ENCODE peak calls at places on chromosomes 13 and 19, in six cellular contexts. W is mammary epithelial cell, V is IMR-90, A is adrenal gland, T is pancreas, Q is astrocyte. H is an unnamed sample. For H3K36me3, the result is how much of the 10 kb centered on the place peaks cover.

GRCh38 chr13:68982961-68983619 is 1124.5 kb upstream of the ATXN8OS start:
- DNase-seq in W (no peak), A (no peak), V (no peak), T (no peak), Q (no peak), H (no peak)

GRCh38 chr19:35040826-35041547 is 534 bp upstream of the HPN start:
- DNase-seq in A (peak), T (peak), W (no peak), V (no peak), Q (no peak), H (peak)

GRCh38 chr19:7067716-7068115 is 1.8 kb upstream of the ZNF557 start:
- DNase-seq in A (no peak), V (peak), W (no peak), T (no peak), Q (peak), H (no peak)

GRCh38 chr19:2270572-2271515 is 11.1 kb downstream of the PEAK3 start:
- DNase-seq in Q (peak), V (peak), W (peak), A (peak), T (peak), H (peak)

GRCh38 chr13:29474991-29475390 is 120.5 kb downstream of the SLC7A1 start:
- DNase-seq in Q (peak), T (no peak), A (no peak), V (peak), W (no peak), H (no peak)

GRCh38 chr19:35357867-35358573 is at the start of gene FFAR3:
- DNase-seq in A (peak), Q (no peak), V (peak), W (no peak), T (peak), H (no peak)

GRCh38 chr13:89455741-89456140 is 1784.6 kb downstream of the SLITRK5 start:
- DNase-seq in A (no peak), T (no peak), Q (peak), V (no peak), W (peak), H (no peak)

GRCh38 chr13:49540552-49540951 is 44.8 kb downstream of the PHF11 start:
- DNase-seq in V (peak), W (no peak), T (no peak), A (no peak), Q (peak), H (no peak)

GRCh38 chr19:18804643-18805042 is 13.5 kb upstream of the COMP start:
- DNase-seq in Q (no peak), W (no peak), V (no peak), T (no peak), A (no peak), H (no peak)

GRCh38 chr19:50649433-50650391 is at the start of gene C19orf81:
- DNase-seq in W (no peak), Q (no peak), T (no peak), A (no peak), V (peak), H (no peak)

GRCh38 chr13:114282143-114282685 is 813 bp downstream of the UPF3A start:
- DNase-seq in V (peak), W (peak), Q (no peak), T (peak), A (peak), H (peak)

GRCh38 chr19:47155141-47155540 is 24.5 kb downstream of the SAE1 start:
- DNase-seq in Q (no peak), W (no peak), V (no peak), T (no peak), A (peak), H (peak)

GRCh38 chr13:50580684-50581305 is 262.7 kb downstream of the DLEU7 start:
- DNase-seq in T (no peak), Q (peak), W (no peak), A (no peak), V (peak), H (no peak)

GRCh38 chr19:41352279-41352608 is 1.5 kb downstream of the TGFB1 start:
- DNase-seq in W (no peak), Q (no peak), A (no peak), V (no peak), T (no peak), H (no peak)

GRCh38 chr13:33174980-33175379 is 110.6 kb downstream of the STARD13 start:
- DNase-seq in A (no peak), W (no peak), V (peak), T (no peak), Q (peak), H (no peak)

GRCh38 chr13:84455143-84455905 is 573.0 kb upstream of the SLITRK1 start:
- DNase-seq in A (no peak), V (no peak), W (no peak), Q (no peak), T (no peak), H (no peak)

GRCh38 chr19:20423381-20424207 is 142.0 kb downstream of the ZNF737 start:
- DNase-seq in Q (peak), A (peak), V (peak), W (peak), T (peak), H (peak)

GRCh38 chr19:4199699-4200293 is 17.3 kb downstream of the ANKRD24 start:
- DNase-seq in A (no peak), Q (no peak), T (no peak), V (no peak), W (no peak), H (no peak)
- TF ChIP-seq CTCF in A (no peak), Q (no peak), T (no peak), V (no peak), W (peak), H (no peak)

GRCh38 chr13:102638741-102639140 is 42.0 kb downstream of the TPP2 start:
- DNase-seq in T (no peak), W (no peak), Q (no peak), A (no peak), V (no peak), H (no peak)
- H3K36me3 ChIP-seq in T (under half), W (half or more), Q (under half), A (half or more), V (under half), H (under half)

DNA sequence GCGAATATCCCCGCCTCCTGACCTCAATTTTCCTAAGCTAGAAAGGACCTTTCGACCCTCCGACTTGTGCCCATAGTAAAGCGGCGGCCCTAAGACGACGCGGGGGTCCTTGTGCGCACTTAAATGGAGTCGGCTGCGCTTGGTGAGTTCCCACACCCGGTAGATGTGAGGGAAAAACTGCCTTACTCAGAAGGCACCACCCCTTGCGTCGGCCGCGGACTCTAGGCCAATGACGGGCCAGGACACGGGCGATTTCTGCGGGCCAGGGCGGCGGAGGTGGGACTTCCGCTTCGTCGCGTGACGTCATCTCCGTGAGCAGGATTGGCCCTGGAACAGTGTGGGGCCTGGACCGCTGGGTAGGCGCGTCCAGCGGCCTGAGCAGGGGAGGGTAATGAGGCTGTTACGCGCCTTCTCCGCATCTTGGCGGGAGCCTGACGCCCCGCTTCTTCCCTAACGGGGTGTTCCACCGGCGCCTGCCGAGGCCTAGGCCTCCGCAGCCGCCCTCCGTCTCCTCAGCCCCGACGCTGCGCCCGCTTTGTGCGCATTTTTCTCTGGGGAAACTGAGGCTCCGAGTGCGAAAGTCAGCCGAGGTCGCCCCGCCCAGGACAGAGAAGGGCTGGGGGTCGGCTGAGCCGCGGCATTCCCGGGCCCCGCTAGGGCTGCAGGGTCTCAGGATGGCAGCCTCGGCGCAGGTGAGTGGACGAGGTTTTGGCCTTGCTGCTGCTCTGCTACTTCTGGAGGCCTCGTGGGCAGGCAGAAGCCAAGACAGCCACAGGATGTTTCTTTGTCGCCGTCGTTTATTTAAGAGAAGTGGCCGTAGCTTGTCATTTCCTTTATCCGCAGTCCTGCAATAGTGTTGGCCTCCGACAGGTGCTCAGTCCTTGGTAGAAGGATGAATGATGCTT is at the start of gene ZNF543:
- DNase-seq in Q (peak), W (peak), T (peak), A (peak), V (peak), H (peak)
- TF ChIP-seq CTCF in Q (no peak), W (peak), T (no peak), A (no peak), V (no peak), H (no peak)

DNA sequence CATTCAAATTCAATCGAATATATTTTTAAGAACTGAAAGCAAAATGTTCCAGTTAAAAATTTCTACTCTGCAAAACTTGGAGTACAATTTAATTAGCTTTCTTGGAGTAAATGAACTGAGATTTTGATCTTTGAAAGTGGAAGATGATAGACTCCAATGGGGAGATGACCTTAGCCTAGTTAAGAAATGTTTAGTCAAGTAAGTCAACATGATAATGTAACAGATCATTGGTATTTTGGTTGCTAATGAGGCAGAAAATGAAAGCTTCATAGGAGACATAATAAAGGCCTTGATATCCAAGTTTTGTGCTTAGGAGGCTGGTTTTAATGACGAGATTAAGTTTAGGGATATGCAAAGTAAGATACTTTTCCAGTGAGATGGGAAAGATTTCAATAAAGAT is 181.7 kb downstream of the ITGBL1 start:
- DNase-seq in T (no peak), V (no peak), Q (no peak), W (no peak), A (no peak), H (no peak)
- H3K36me3 ChIP-seq in T (under half), V (under half), Q (under half), W (under half), A (under half), H (under half)

DNA sequence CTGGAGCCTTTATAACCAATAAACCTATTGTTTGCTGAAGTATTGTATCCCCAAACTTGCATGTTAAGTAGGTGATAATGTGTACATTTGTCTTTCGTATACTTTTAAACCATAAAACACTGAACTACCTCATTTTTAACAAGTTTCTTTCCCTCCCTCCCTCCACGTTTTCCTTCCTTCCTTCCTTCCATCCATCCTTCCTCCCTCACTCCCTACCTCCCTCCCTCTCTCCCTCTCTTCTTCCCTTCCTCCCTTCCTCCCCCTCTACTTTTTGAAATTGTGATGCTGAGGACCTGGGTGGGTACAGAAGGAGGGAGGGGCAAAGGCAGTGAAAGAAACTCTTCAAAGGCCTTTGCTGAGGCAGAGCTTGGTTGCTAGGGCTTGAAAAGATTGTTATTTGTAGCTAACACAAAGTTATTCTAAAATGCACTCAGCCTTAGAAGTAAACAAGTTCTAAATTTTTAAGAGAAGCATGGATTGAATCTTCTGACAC is 343.6 kb upstream of the SPRY2 start:
- DNase-seq in W (no peak), T (no peak), V (no peak), Q (no peak), A (no peak), H (no peak)
- TF ChIP-seq CTCF in W (no peak), T (no peak), V (no peak), Q (no peak), A (no peak), H (no peak)

GRCh38 chr19:3528539-3529211 is 10.3 kb upstream of the TEKTIP1 start:
- DNase-seq in V (no peak), W (no peak), T (no peak), Q (no peak), A (no peak), H (no peak)
- H3K36me3 ChIP-seq in V (half or more), W (under half), T (under half), Q (under half), A (half or more), H (under half)

H was measured in colonic mucosa.